ENCODE peak calls at places on chromosomes 13 and 19, in five cellular contexts. W, I, Q, R and C are unnamed samples. For H3K9me3, the result is how much of the 10 kb centered on the place peaks cover.

GRCh38 chr19:7831452-7831851 is 1.4 kb downstream of the EVI5L start:
- DNase-seq in W (peak), I (peak), Q (peak), R (no peak), C (peak)

GRCh38 chr13:51805925-51806324 is 2.0 kb upstream of the DHRS12 start:
- DNase-seq in W (no peak), I (no peak), Q (no peak), R (no peak), C (no peak)

GRCh38 chr13:22173605-22174004 is 502.7 kb downstream of the FGF9 start:
- DNase-seq in W (peak), I (no peak), Q (no peak), R (no peak), C (no peak)

GRCh38 chr19:54795763-54796162 is 7.6 kb upstream of the KIR2DL4 start:
- DNase-seq in W (no peak), I (no peak), Q (no peak), R (no peak), C (no peak)

GRCh38 chr19:7098096-7098495 is 28.6 kb downstream of the ZNF557 start:
- DNase-seq in W (no peak), I (no peak), Q (no peak), R (no peak), C (no peak)

GRCh38 chr13:26377038-26377437 is 123.1 kb downstream of the CDK8 start:
- DNase-seq in W (peak), I (no peak), Q (peak), R (no peak), C (peak)

GRCh38 chr13:99029576-99029975 is 51.7 kb upstream of the DOCK9 start:
- DNase-seq in W (no peak), I (no peak), Q (no peak), R (no peak), C (no peak)

GRCh38 chr19:10718205-10719196 is 622 bp downstream of the DNM2 start:
- DNase-seq in W (peak), I (peak), Q (no peak), R (no peak), C (peak)

GRCh38 chr13:21971662-21972635 is 301.1 kb downstream of the FGF9 start:
- DNase-seq in W (peak), I (no peak), Q (no peak), R (no peak), C (peak)

GRCh38 chr13:23630349-23631093 is 60.3 kb downstream of the TNFRSF19 start:
- DNase-seq in W (no peak), I (no peak), Q (no peak), R (no peak), C (no peak)

GRCh38 chr13:80515296-80515695 is 174.4 kb upstream of the SPRY2 start:
- DNase-seq in W (no peak), I (no peak), Q (no peak), R (no peak), C (no peak)

DNA sequence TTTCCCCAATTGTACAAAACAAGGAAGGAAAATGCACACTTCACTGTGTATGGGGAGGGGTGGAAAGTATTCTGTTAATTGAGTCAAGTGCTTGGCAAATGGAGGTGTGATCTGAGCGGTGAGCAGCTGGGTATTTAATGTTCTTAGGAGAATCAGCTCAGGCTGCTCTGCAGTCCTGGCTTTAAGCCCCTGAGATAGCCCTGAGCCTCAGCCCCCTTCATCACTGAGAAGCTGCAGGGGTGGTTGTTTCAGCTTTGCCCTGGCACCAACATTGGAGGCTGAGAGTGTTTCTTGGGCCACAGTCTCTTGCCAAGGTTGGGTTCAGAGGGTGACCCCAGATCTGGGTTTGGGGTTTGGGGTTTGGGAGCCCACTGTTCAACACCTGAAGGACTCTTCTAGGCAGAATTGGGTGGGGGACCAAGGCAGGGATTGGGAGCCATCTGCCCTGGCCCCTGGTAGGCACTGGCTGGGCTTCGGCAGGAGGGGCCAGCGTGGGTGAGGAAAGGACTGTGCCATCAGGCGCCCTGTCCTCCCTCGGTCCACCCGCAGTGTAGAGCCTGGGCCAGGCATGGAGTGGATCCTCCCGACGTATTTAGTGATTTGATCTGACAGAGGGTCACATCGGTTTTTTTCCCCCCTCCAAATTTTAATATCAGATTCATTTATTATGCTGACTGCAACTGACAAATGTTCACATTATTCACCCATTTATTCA is 66.7 kb upstream of the ZNF536 start:
- DNase-seq in W (no peak), I (no peak), Q (no peak), R (no peak), C (no peak)
- H3K9me3 ChIP-seq in W (under half), I (under half), Q (under half), R (under half), C (under half)

GRCh38 chr19:12284631-12285030 is 10.1 kb downstream of the ZNF44 start:
- DNase-seq in W (no peak), I (no peak), Q (no peak), R (no peak), C (no peak)
- H3K9me3 ChIP-seq in W (under half), I (under half), Q (under half), R (under half), C (under half)

DNA sequence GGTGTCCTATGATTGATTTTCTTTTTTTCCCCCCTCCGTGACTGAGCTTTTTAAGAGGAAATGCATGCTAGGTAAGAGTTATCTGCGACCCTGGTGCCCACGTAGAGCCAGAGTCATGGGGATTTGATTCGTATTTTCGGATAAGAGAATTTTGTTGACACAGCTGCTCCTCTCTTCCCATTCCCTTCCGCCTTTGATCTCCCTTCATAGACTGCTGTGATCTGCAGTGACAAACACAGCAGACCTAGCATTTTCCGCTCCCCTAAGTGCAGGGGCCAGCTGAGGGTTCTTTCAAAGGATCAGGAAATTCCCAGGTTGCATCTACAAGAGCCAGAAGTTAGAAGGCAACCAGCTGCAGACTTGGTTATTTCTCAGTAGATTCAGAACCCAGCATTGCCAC is 70.5 kb downstream of the ZNF568 start:
- DNase-seq in W (no peak), I (no peak), Q (no peak), R (no peak), C (no peak)
- H3K9me3 ChIP-seq in W (under half), I (under half), Q (half or more), R (under half), C (under half)

DNA sequence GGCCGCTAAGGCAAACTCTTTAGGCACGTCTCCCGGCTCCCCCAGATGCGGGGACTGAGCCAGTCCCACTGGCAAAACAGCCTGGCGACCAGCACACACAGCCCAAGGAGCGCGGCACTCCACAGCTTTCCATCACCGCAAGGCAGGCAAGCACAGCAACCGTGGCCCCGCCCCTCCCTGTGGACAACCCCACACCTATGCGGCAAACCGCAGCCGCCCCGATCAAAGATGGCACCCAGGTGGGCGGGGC is 1.9 kb downstream of the PEG3 start:
- DNase-seq in W (no peak), I (no peak), Q (no peak), R (no peak), C (no peak)
- H3K9me3 ChIP-seq in W (under half), I (under half), Q (half or more), R (under half), C (under half)

GRCh38 chr19:43908659-43909058 is 26.4 kb downstream of the ZNF45 start:
- DNase-seq in W (no peak), I (no peak), Q (no peak), R (no peak), C (no peak)
- H3K9me3 ChIP-seq in W (under half), I (half or more), Q (half or more), R (half or more), C (under half)

GRCh38 chr13:58202099-58202498 is 570.6 kb downstream of the PCDH17 start:
- DNase-seq in W (no peak), I (no peak), Q (no peak), R (no peak), C (no peak)
- H3K9me3 ChIP-seq in W (under half), I (under half), Q (under half), R (under half), C (under half)

DNA sequence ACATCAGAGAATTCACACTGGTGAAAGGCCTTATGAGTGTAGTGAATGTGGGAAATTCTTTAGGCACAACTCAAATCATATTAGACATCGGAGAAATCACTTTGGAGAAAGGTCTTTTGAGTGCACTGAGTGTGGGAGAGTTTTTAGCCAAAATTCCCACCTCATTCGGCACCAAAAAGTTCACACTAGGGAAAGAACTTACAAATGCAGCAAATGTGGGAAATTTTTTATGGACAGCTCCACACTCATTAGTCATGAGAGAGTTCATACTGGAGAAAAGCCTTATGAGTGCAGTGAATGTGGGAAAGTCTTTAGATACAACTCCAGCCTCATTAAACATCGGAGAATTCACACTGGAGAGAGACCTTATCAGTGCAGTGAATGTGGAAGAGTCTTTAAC is 10.1 kb downstream of the ZNF17 start:
- DNase-seq in W (no peak), I (no peak), Q (no peak), R (no peak), C (no peak)
- H3K9me3 ChIP-seq in W (under half), I (half or more), Q (half or more), R (half or more), C (under half)